ENCODE peak calls at places on chromosomes 4 and X, in five cellular contexts. Z, V, F, G and N are unnamed samples.

GRCh38 chrX:155211208-155211607 is 5.1 kb upstream of the VBP1 start:
- DNase-seq in F (no peak), G (no peak), V (no peak), Z (no peak), N (no peak)

GRCh38 chr4:154989511-154989910 is 208.4 kb downstream of the RBM46 start:
- DNase-seq in Z (no peak), F (no peak), V (no peak), G (no peak), N (no peak)

GRCh38 chr4:48635310-48635709 is 144.8 kb downstream of the FRYL start:
- DNase-seq in V (peak; percentile 37), G (peak; percentile 9), Z (no peak), F (peak; percentile 58), N (peak; percentile 67)

GRCh38 chrX:35439042-35439639 is 359.0 kb upstream of the MAGEB16 start:
- DNase-seq in Z (no peak), V (no peak), F (no peak), G (no peak), N (no peak)

GRCh38 chr4:150235795-150236385 is 157.6 kb downstream of the DCLK2 start:
- DNase-seq in G (no peak), Z (no peak), F (no peak), V (peak; percentile 42), N (peak; percentile 76)

GRCh38 chr4:147814334-147814733 is 82.4 kb downstream of the ARHGAP10 start:
- DNase-seq in V (no peak), F (peak; percentile 9), G (no peak), Z (no peak), N (peak; percentile 51)

GRCh38 chr4:184375027-184375426 is 99.3 kb downstream of the IRF2 start:
- DNase-seq in Z (no peak), V (peak; percentile 38), G (no peak), F (peak; percentile 65), N (peak; percentile 51)

GRCh38 chr4:150070464-150071170 is 7.6 kb upstream of the DCLK2 start:
- DNase-seq in V (no peak), G (no peak), F (no peak), Z (no peak), N (no peak)

GRCh38 chr4:88297131-88297530 is 12.8 kb upstream of the PPM1K start:
- DNase-seq in Z (no peak), G (no peak), F (no peak), V (no peak), N (no peak)

GRCh38 chr4:112448211-112448745 is 67.7 kb downstream of the NEUROG2 start:
- DNase-seq in F (peak; percentile 30), V (peak; percentile 13), Z (no peak), G (no peak), N (no peak)

GRCh38 chrX:108737754-108738153 is 1.4 kb upstream of the IRS4 start:
- DNase-seq in V (no peak), Z (no peak), G (no peak), F (no peak), N (no peak)

GRCh38 chr4:26048378-26048882 is 134.4 kb downstream of the SMIM20 start:
- DNase-seq in F (peak; percentile 44), V (peak; percentile 92), G (no peak), Z (no peak), N (peak; percentile 92)

GRCh38 chrX:7330971-7331746 is 183.2 kb upstream of the PUDP start:
- DNase-seq in V (peak; percentile 85), Z (no peak), F (no peak), G (no peak), N (peak; percentile 84)

GRCh38 chr4:155047755-155048154 is 160.7 kb upstream of the NPY2R start:
- DNase-seq in V (peak; percentile 6), F (peak; percentile 62), G (no peak), Z (no peak), N (peak; percentile 38)

GRCh38 chr4:25449270-25449669 is 72.2 kb downstream of the ANAPC4 start:
- DNase-seq in G (no peak), V (no peak), F (no peak), Z (no peak), N (peak; percentile 12)

GRCh38 chrX:45711231-45711630 is 510.6 kb upstream of the DIPK2B start:
- DNase-seq in F (peak; percentile 91), V (peak; percentile 28), Z (no peak), G (no peak), N (no peak)

GRCh38 chr4:147916351-147916750 is 184.5 kb downstream of the ARHGAP10 start:
- DNase-seq in F (peak; percentile 62), Z (no peak), G (no peak), V (no peak), N (peak; percentile 41)

GRCh38 chr4:141686146-141686775 is 49.9 kb downstream of the IL15 start:
- DNase-seq in G (no peak), V (peak; percentile 52), F (peak; percentile 78), Z (no peak), N (peak; percentile 59)

GRCh38 chrX:2464677-2465166 is 36.1 kb downstream of the DHRSX start:
- DNase-seq in G (no peak), F (no peak), Z (no peak), V (no peak), N (peak; percentile 76)

GRCh38 chr4:175998782-175999181 is 66.9 kb upstream of the WDR17 start:
- DNase-seq in F (peak; percentile 50), V (no peak), G (no peak), Z (no peak), N (peak; percentile 5)

GRCh38 chrX:39982927-39983326 is 114.8 kb downstream of the BCOR start:
- DNase-seq in V (no peak), Z (no peak), F (peak; percentile 3), G (no peak), N (no peak)

GRCh38 chr4:5926601-5927000 is 33.7 kb upstream of the CRMP1 start:
- DNase-seq in G (no peak), V (no peak), F (no peak), Z (no peak), N (no peak)

GRCh38 chr4:39900966-39901365 is 76.7 kb downstream of the PDS5A start:
- DNase-seq in G (no peak), V (peak; percentile 24), F (peak; percentile 8), Z (no peak), N (no peak)

GRCh38 chr4:172982151-172982590 is 186.4 kb upstream of the GALNT7 start:
- DNase-seq in Z (peak; percentile 33), F (peak; percentile 92), V (peak; percentile 92), G (no peak), N (peak; percentile 83)

GRCh38 chr4:112813790-112814189 is 176.8 kb downstream of the LARP7 start:
- DNase-seq in G (no peak), F (no peak), V (peak; percentile 34), Z (peak; percentile 67), N (peak; percentile 69)

GRCh38 chrX:135477576-135477975 is 42.9 kb upstream of the INTS6L start:
- DNase-seq in G (peak; percentile 33), Z (no peak), F (peak; percentile 81), V (peak; percentile 49), N (peak; percentile 68)

GRCh38 chrX:154981116-154981411 is 41.5 kb downstream of the F8 start:
- DNase-seq in V (no peak), G (no peak), F (no peak), Z (no peak), N (no peak)

GRCh38 chr4:152304220-152304619 is 231.7 kb downstream of the FBXW7 start:
- DNase-seq in Z (peak; percentile 71), V (peak; percentile 2), G (no peak), F (peak; percentile 50), N (no peak)

GRCh38 chrX:4830880-4831557 is 1117.6 kb upstream of the PRKX start:
- DNase-seq in Z (no peak), F (peak; percentile 91), G (peak; percentile 86), V (no peak), N (peak; percentile 1)

GRCh38 chr4:185872747-185873380 is 60.9 kb upstream of the SORBS2 start:
- DNase-seq in F (no peak), Z (no peak), V (peak; percentile 12), G (no peak), N (no peak)

GRCh38 chr4:1409079-1409805 is 3.0 kb upstream of the NKX1-1 start:
- DNase-seq in V (no peak), G (no peak), Z (no peak), F (no peak), N (no peak)

GRCh38 chr4:156971623-156972369 is at the start of gene PDGFC:
- DNase-seq in G (peak; percentile 63), Z (no peak), F (peak; percentile 68), V (peak; percentile 65), N (peak; percentile 84)
- TF ChIP-seq CTCF in G (peak; percentile 78), Z (no peak), F (peak; percentile 34), V (peak; percentile 34), N (peak; percentile 23)

GRCh38 chr4:180828455-180829018 is 1414.7 kb upstream of the TENM3 start:
- DNase-seq in Z (no peak), G (peak; percentile 25), V (peak; percentile 83), F (peak; percentile 73), N (peak; percentile 69)
- H3K27ac ChIP-seq in Z (no peak overlapping the region), G (no peak overlapping the region), V (no peak overlapping the region), F (no peak overlapping the region), N (no peak overlapping the region)

DNA sequence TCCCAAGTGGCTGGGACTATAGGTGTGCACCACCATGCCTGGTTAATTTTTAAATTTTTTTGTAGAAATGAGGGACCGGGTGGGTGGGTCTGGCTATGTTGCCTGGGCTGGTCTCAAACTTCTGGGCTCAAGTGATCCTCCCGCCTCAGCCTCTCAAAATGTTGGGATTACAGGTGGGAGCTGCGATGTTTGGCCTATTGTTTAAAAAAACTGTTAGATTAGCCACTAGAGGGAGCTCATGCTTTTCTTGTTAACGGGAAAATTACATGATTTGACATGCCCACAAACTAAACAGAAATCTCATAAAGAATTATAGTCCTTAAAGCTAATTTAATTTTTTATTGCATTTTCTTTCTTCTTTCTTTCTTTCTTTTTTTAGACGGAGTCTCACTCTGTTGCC is 5.0 kb upstream of the SDAD1 start:
- DNase-seq in G (peak; percentile 49), F (peak; percentile 73), V (peak; percentile 65), Z (no peak), N (peak; percentile 39)
- H3K9ac ChIP-seq in G (no peak overlapping the region), F (no peak overlapping the region), V (no peak overlapping the region), Z (no peak overlapping the region), N (no peak overlapping the region)

GRCh38 chr4:128220286-128221235 is 67.1 kb downstream of the PGRMC2 start:
- DNase-seq in F (peak; percentile 63), Z (no peak), G (peak; percentile 11), V (peak; percentile 75), N (peak; percentile 74)
- TF ChIP-seq CTCF in F (peak; percentile 58), Z (peak; percentile 10), G (peak; percentile 14), V (peak; percentile 38), N (peak; percentile 25)

GRCh38 chr4:103372002-103372558 is 173.9 kb upstream of the CENPE start:
- DNase-seq in G (no peak), V (no peak), Z (no peak), F (peak; percentile 2), N (no peak)

GRCh38 chr4:103374773-103375172 is 176.6 kb upstream of the CENPE start:
- DNase-seq in Z (no peak), V (no peak), G (no peak), F (no peak), N (no peak)

GRCh38 chr4:103370336-103370735 is 172.2 kb upstream of the CENPE start:
- DNase-seq in F (no peak), G (no peak), Z (no peak), V (no peak), N (no peak)

DNA sequence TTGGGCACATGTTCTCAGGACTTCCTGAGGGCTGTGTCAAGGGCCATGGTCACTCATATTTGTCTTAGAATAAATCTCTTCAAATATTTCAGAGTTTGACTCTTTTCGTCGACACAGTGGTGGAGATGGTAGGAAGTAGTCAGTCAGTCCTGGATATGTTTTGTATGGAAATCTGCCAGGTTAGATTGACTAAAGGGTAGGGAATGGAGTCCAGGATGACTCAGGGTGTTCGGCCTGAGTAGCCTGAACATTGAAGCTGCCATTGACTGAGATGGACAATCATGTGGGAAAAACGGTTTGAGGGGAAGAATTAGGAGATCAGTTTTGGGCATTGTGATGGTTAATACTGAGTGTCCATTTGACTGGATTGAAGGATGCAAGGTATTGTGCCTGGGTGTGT is 177.1 kb upstream of the CENPE start:
- DNase-seq in Z (no peak), V (peak; percentile 0), F (peak; percentile 49), G (no peak), N (peak; percentile 2)
- H3K27ac ChIP-seq in Z (no peak overlapping the region), V (no peak overlapping the region), F (no peak overlapping the region), G (no peak overlapping the region), N (no peak overlapping the region)